ENCODE peak calls at places on chromosome 19, in five cellular contexts. W, Y, T, D and C are unnamed samples.

GRCh38 chr19:49802836-49803528 is 10.1 kb downstream of the FUZ start:
- DNase-seq in W (no peak), Y (no peak), T (no peak), D (no peak), C (no peak)

GRCh38 chr19:45100797-45101196 is 7.8 kb downstream of the PPP1R37 start:
- DNase-seq in W (no peak), Y (no peak), T (no peak), D (no peak), C (no peak)

GRCh38 chr19:15779756-15780476 is 7.5 kb upstream of the OR10H5 start:
- DNase-seq in W (no peak), Y (no peak), T (peak), D (peak), C (peak)

GRCh38 chr19:10640361-10640760 is 13.8 kb upstream of the ILF3 start:
- DNase-seq in W (no peak), Y (no peak), T (no peak), D (no peak), C (no peak)

GRCh38 chr19:48928164-48929005 is 5.1 kb upstream of the DHDH start:
- DNase-seq in W (no peak), Y (no peak), T (no peak), D (no peak), C (no peak)

GRCh38 chr19:42226886-42227285 is 6.8 kb downstream of the ZNF526 start:
- DNase-seq in W (no peak), Y (no peak), T (no peak), D (no peak), C (no peak)

GRCh38 chr19:56866563-56866962 is 26.0 kb upstream of the PEG3 start:
- DNase-seq in W (no peak), Y (no peak), T (no peak), D (no peak), C (no peak)

GRCh38 chr19:46431824-46432223 is 3.1 kb upstream of the PNMA8C start:
- DNase-seq in W (no peak), Y (no peak), T (no peak), D (no peak), C (no peak)

GRCh38 chr19:55147408-55148251 is 1.4 kb downstream of the TNNT1 start:
- DNase-seq in W (no peak), Y (no peak), T (no peak), D (no peak), C (no peak)

GRCh38 chr19:6772028-6772865 is at the start of gene VAV1:
- DNase-seq in W (peak), Y (peak), T (no peak), D (peak), C (no peak)

GRCh38 chr19:13014101-13014920 is 19.0 kb downstream of the NFIX start:
- DNase-seq in W (no peak), Y (no peak), T (no peak), D (no peak), C (no peak)

GRCh38 chr19:12603714-12604113 is 6.9 kb downstream of the ZNF490 start:
- DNase-seq in W (peak), Y (no peak), T (no peak), D (no peak), C (no peak)

GRCh38 chr19:3821857-3822364 is 35.7 kb upstream of the MATK start:
- DNase-seq in W (peak), Y (peak), T (peak), D (peak), C (no peak)

GRCh38 chr19:14023404-14024235 is 4.3 kb upstream of the RLN3 start:
- DNase-seq in W (no peak), Y (no peak), T (peak), D (peak), C (peak)

GRCh38 chr19:49528211-49528771 is 488 bp downstream of the RCN3 start:
- DNase-seq in W (no peak), Y (no peak), T (no peak), D (peak), C (no peak)

GRCh38 chr19:47032171-47032811 is 12.7 kb downstream of the NPAS1 start:
- DNase-seq in W (no peak), Y (peak), T (peak), D (no peak), C (no peak)

GRCh38 chr19:23882493-23882892 is 32.2 kb upstream of the ZNF726 start:
- DNase-seq in W (no peak), Y (no peak), T (no peak), D (no peak), C (no peak)

GRCh38 chr19:36266375-36266961 is 51.6 kb downstream of the ZNF146 start:
- DNase-seq in W (no peak), Y (no peak), T (no peak), D (no peak), C (no peak)

GRCh38 chr19:4064073-4064550 is 2.6 kb downstream of the ZBTB7A start:
- DNase-seq in W (no peak), Y (no peak), T (no peak), D (no peak), C (no peak)

GRCh38 chr19:51226068-51226467 is 1.2 kb downstream of the CD33 start:
- DNase-seq in W (no peak), Y (no peak), T (no peak), D (no peak), C (no peak)

GRCh38 chr19:15613338-15613737 is 1.7 kb upstream of the CYP4F8 start:
- DNase-seq in W (no peak), Y (no peak), T (no peak), D (no peak), C (no peak)

GRCh38 chr19:5205388-5205787 is 135.2 kb downstream of the PTPRS start:
- DNase-seq in W (no peak), Y (no peak), T (no peak), D (no peak), C (no peak)

GRCh38 chr19:5308471-5309437 is 31.9 kb downstream of the PTPRS start:
- DNase-seq in W (no peak), Y (no peak), T (peak), D (peak), C (peak)

GRCh38 chr19:45878043-45878794 is 7.7 kb downstream of the IRF2BP1 start:
- DNase-seq in W (no peak), Y (no peak), T (no peak), D (no peak), C (no peak)

GRCh38 chr19:44512326-44513298 is 12.3 kb upstream of the ZNF180 start:
- DNase-seq in W (peak), Y (no peak), T (peak), D (no peak), C (no peak)

GRCh38 chr19:14366529-14366928 is 14.7 kb upstream of the ADGRE5 start:
- DNase-seq in W (peak), Y (peak), T (peak), D (peak), C (peak)

GRCh38 chr19:28482221-28482620 is 730.7 kb downstream of the UQCRFS1 start:
- DNase-seq in W (no peak), Y (no peak), T (no peak), D (no peak), C (no peak)